ENCODE peak calls at places on chromosome 2, in seven cellular contexts. U is A549, N is choroid plexus epithelial cell, S is uterus, T is spleen, J is lower leg skin, E is upper lobe of left lung. V is an unnamed sample.

GRCh38 chr2:40230717-40231300 is 221.1 kb downstream of the SLC8A1 start:
- DNase-seq in U (no peak), S (no peak), J (no peak), T (no peak), E (no peak), N (peak), V (no peak)

GRCh38 chr2:149129433-149129832 is 90.9 kb downstream of the LYPD6B start:
- DNase-seq in T (no peak), U (no peak), N (no peak), J (no peak), S (no peak), E (no peak), V (no peak)

GRCh38 chr2:220876074-220876824 is 695.9 kb downstream of the EPHA4 start:
- DNase-seq in E (no peak), J (no peak), S (no peak), U (no peak), T (no peak), N (no peak), V (no peak)

GRCh38 chr2:101253013-101253712 is 477 bp downstream of the CNOT11 start:
- DNase-seq in S (no peak), E (peak), J (peak), U (peak), T (peak), N (peak), V (peak)

GRCh38 chr2:24107336-24107735 is 15.8 kb downstream of the PFN4 start:
- DNase-seq in T (no peak), U (no peak), S (no peak), J (no peak), E (no peak), N (no peak), V (no peak)

GRCh38 chr2:68089961-68090360 is 27.2 kb upstream of the C1D start:
- DNase-seq in U (no peak), J (no peak), E (no peak), N (no peak), S (no peak), T (no peak), V (no peak)

GRCh38 chr2:9797681-9798556 is 45.4 kb upstream of the TAF1B start:
- DNase-seq in U (no peak), N (no peak), S (no peak), E (peak), J (no peak), T (peak), V (no peak)

GRCh38 chr2:196233808-196234501 is 62.6 kb upstream of the STK17B start:
- DNase-seq in U (no peak), J (no peak), E (no peak), N (peak), T (no peak), S (no peak), V (no peak)

GRCh38 chr2:930935-931334 is 19.7 kb upstream of the SNTG2 start:
- DNase-seq in T (no peak), N (no peak), J (no peak), E (no peak), U (no peak), S (no peak), V (no peak)

GRCh38 chr2:207621640-207622039 is 3.6 kb downstream of the METTL21A start:
- DNase-seq in U (no peak), S (no peak), T (no peak), N (no peak), J (no peak), E (peak), V (no peak)

GRCh38 chr2:232457121-232458011 is 1.4 kb downstream of the ALPI start:
- DNase-seq in S (no peak), U (no peak), N (no peak), T (peak), J (peak), E (peak), V (peak)

GRCh38 chr2:120741514-120742448 is 6.1 kb downstream of the GLI2 start:
- DNase-seq in T (peak), U (no peak), N (no peak), J (peak), E (peak), S (no peak), V (no peak)

GRCh38 chr2:27122791-27123190 is 824 bp upstream of the ABHD1 start:
- DNase-seq in E (no peak), T (peak), N (no peak), U (no peak), S (no peak), J (no peak), V (no peak)

GRCh38 chr2:101253713-101254085 is 1.0 kb downstream of the CNOT11 start:
- DNase-seq in S (no peak), E (no peak), T (no peak), U (no peak), J (no peak), N (peak), V (no peak)

GRCh38 chr2:85995648-85996529 is 107.1 kb upstream of the ST3GAL5 start:
- DNase-seq in T (peak), J (peak), N (no peak), U (no peak), E (no peak), S (no peak), V (no peak)

GRCh38 chr2:13056259-13056843 is 339.6 kb downstream of the TRIB2 start:
- DNase-seq in J (no peak), T (no peak), N (peak), U (no peak), E (no peak), S (no peak), V (no peak)

GRCh38 chr2:109703076-109703475 is 88.9 kb downstream of the SOWAHC start:
- DNase-seq in N (peak), E (no peak), J (no peak), U (no peak), S (no peak), T (no peak), V (no peak)

GRCh38 chr2:8514748-8515389 is 167.0 kb upstream of the ID2 start:
- DNase-seq in J (no peak), N (no peak), S (no peak), T (no peak), U (no peak), E (no peak), V (peak)

GRCh38 chr2:23286765-23287155 is 98.2 kb upstream of the KLHL29 start:
- DNase-seq in T (no peak), S (peak), N (peak), U (no peak), E (peak), J (peak), V (no peak)

GRCh38 chr2:132589060-132589765 is 80.8 kb downstream of the LYPD1 start:
- DNase-seq in J (no peak), S (no peak), E (no peak), T (no peak), N (no peak), U (no peak), V (no peak)

GRCh38 chr2:27496357-27497287 is at the start of gene GCKR:
- DNase-seq in N (peak), E (no peak), U (peak), J (peak), T (no peak), S (no peak), V (no peak)

GRCh38 chr2:127569274-127570065 is 34.0 kb downstream of the MYO7B start:
- DNase-seq in E (no peak), S (no peak), U (peak), T (peak), N (peak), J (peak), V (no peak)

GRCh38 chr2:115910270-115910669 is 1467.8 kb downstream of the DPP10 start:
- DNase-seq in S (no peak), J (no peak), E (no peak), N (no peak), T (no peak), U (peak), V (no peak)

GRCh38 chr2:85785027-85785822 is 31.4 kb downstream of the ATOH8 start:
- DNase-seq in S (peak), U (no peak), N (peak), J (peak), E (peak), T (peak), V (peak)

GRCh38 chr2:231928901-231929725 is 2.9 kb upstream of the NPPC start:
- DNase-seq in E (no peak), T (peak), N (no peak), S (no peak), J (peak), U (no peak), V (no peak)

GRCh38 chr2:60045461-60045860 is 508.0 kb downstream of the BCL11A start:
- DNase-seq in S (no peak), E (no peak), T (no peak), U (no peak), J (no peak), N (no peak), V (no peak)

GRCh38 chr2:129690049-129690448 is 289.4 kb upstream of the RAB6C start:
- DNase-seq in J (no peak), N (no peak), S (no peak), E (no peak), T (no peak), U (no peak), V (no peak)

GRCh38 chr2:73920577-73921545 is 5.8 kb upstream of the DGUOK start:
- DNase-seq in U (peak), S (peak), J (no peak), T (peak), E (no peak), N (peak), V (peak)

GRCh38 chr2:211306929-211307328 is 750.5 kb downstream of the CPS1 start:
- DNase-seq in S (no peak), T (no peak), E (no peak), N (no peak), J (no peak), U (no peak), V (no peak)

GRCh38 chr2:190684941-190685340 is 36.1 kb downstream of the NAB1 start:
- DNase-seq in E (no peak), U (no peak), S (no peak), J (no peak), T (no peak), N (no peak), V (no peak)

GRCh38 chr2:234669001-234669400 is 172.1 kb upstream of the ARL4C start:
- DNase-seq in T (no peak), U (no peak), J (peak), N (no peak), S (no peak), E (no peak), V (no peak)

GRCh38 chr2:8604262-8604661 is 77.6 kb upstream of the ID2 start:
- DNase-seq in T (no peak), E (no peak), N (no peak), U (no peak), J (no peak), S (no peak), V (no peak)

GRCh38 chr2:47488870-47489584 is 86.1 kb downstream of the MSH2 start:
- DNase-seq in U (peak), N (peak), T (no peak), S (no peak), J (peak), E (no peak), V (no peak)

GRCh38 chr2:99810241-99810640 is 320.4 kb upstream of the REV1 start:
- DNase-seq in T (no peak), N (no peak), J (no peak), E (no peak), S (no peak), U (no peak), V (no peak)

GRCh38 chr2:168454737-168455691 is 1.1 kb upstream of the CERS6 start:
- DNase-seq in U (peak), S (no peak), N (no peak), E (no peak), T (no peak), J (no peak), V (no peak)
- H3K4me3 ChIP-seq in U (peak), S (peak), N (peak), E (peak), T (peak), J (no peak), V (peak)

DNA sequence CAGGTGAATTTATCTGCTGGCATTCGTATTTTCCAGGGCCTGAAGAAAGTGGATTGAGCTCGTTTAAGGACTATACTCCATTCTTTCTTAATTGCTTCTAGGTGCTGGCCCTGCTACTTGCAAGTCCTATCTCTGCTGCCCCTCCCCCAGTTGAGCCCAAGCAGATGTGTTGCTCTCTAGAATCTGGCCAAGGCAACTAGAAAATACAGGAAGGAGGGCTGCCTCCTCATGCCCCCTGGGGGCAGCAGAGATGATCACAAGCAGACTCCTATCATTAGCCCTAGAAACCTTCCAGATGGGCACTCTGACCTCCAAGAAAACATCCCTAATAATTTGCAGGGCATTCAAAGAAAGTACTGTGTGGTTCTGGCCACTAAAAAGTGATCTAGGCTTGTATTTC is 72.5 kb upstream of the CYP26B1 start:
- DNase-seq in N (peak), J (no peak), T (no peak), E (no peak), U (peak), S (no peak), V (no peak)
- TF ChIP-seq CTCF in N (peak), J (no peak), T (no peak), E (no peak), U (peak), S (no peak), V (no peak)

GRCh38 chr2:75276093-75277055 is 77.1 kb upstream of the TACR1 start:
- DNase-seq in N (peak), J (no peak), T (no peak), S (no peak), U (peak), E (no peak), V (no peak)
- H3K4me3 ChIP-seq in N (peak), J (no peak), T (no peak), S (no peak), U (no peak), E (no peak), V (no peak)

GRCh38 chr2:216765810-216766259 is 70.5 kb upstream of the IGFBP5 start:
- DNase-seq in T (peak), E (peak), J (no peak), S (no peak), N (no peak), U (no peak), V (no peak)
- TF ChIP-seq CTCF in T (peak), E (no peak), J (no peak), S (no peak), N (no peak), U (no peak), V (no peak)

DNA sequence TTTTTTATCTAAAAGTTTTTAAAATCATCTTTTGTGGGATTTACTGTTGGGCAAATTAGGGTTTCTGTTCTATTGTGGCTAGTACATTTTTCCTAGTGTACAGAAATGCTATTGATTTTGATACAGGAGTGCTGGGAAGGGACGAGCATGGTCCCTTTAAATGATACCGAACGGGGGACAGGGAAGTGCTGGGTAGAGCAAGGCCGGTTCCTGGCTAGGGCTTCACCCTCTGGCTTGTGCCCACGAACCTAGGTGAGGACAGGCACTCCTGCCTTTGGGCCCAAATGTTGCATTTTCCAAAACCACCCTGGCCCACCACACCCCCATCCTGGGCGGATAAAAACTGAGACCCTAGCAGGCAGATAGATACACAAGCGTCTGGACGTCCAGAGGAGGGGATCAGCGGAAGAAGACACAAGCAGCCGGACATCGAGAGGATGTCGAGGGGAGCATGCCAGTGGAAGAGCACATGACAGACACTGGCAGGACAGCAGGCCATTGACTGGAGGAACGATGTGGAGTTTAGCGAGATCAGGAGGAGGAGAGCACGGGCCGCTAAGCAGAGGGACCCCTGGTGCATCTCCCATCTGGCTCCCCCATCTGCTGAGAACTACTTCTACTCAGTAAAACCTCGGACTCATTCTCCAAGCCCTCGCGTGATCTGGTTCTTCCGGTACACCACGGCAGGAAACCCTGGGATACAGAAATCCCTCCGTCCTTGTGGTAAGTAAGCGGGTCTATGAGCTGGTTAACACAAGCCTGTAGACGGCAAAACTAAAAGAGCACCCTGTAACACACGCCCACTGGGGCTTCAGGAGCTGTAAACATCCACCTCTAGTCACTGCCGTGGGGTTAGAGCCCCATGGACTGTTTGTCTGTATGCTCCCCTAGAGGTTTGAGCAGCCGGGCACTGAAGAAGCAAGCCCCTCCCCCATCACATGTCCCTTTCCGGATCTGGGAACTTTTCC is 13.5 kb upstream of the CALCRL start:
- DNase-seq in S (peak), J (no peak), U (no peak), E (no peak), T (no peak), N (peak), V (peak)
- H3K4me3 ChIP-seq in S (no peak), J (no peak), U (no peak), E (no peak), T (no peak), N (peak), V (peak)

GRCh38 chr2:240139011-240139441 is 1.4 kb downstream of the OTOS start:
- DNase-seq in T (peak), U (no peak), E (no peak), N (no peak), J (peak), S (peak), V (peak)

GRCh38 chr2:240136671-240137292 is 677 bp upstream of the COPS9 start:
- DNase-seq in J (peak), T (no peak), U (no peak), E (peak), N (no peak), S (no peak), V (no peak)

GRCh38 chr2:240137596-240138274 is 1.6 kb upstream of the COPS9 start:
- DNase-seq in S (peak), J (peak), E (peak), N (no peak), T (peak), U (no peak), V (no peak)

GRCh38 chr2:240139666-240140393 is 628 bp downstream of the OTOS start:
- DNase-seq in J (peak), S (no peak), T (peak), U (no peak), E (no peak), N (no peak), V (peak)

DNA sequence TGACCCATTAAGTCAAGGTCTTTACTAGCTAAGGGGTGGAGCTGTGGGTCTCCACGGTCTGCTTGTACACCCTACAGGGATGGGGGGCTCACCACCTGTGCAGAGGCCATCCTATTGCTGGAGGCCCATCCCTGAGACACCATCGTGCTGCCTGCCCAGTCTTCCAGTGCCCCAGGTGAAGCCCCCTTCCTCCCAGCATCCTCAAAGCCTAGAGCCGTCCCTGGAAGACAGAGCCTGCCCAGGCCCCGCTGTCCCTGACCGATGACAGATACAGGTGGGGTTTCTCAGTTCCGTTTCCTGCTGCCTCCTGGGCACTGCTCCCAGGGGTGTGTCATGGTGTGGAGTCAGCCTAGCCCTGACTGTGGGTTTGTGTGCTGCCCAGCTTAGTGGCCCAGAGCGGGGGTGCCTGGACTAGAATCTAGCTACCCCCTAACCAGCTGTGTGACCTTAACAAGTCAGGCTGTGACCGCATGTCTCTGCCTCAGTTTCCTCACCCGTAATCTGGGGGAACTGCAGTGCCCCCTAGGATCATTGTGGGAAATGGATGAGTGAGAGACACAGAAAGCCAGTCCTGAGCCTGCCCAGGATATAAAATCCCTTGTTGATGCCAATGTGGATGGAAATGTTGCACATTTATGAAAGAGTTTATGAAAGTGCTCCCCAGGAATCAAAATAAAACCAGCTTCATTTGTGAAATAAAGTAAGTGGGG is 2.0 kb downstream of the OTOS start:
- DNase-seq in T (peak), U (no peak), N (no peak), J (peak), E (no peak), S (peak), V (peak)
- TF ChIP-seq CTCF in T (no peak), U (no peak), N (no peak), J (no peak), E (no peak), S (no peak), V (no peak)

GRCh38 chr2:181902625-181903024 is 11.1 kb downstream of the ITPRID2 start:
- DNase-seq in N (no peak), U (no peak), T (no peak), E (no peak), S (no peak), J (no peak), V (no peak)
- H3K4me3 ChIP-seq in N (no peak), U (no peak), T (no peak), E (no peak), S (no peak), J (no peak), V (no peak)

GRCh38 chr2:7029291-7030059 is 112.3 kb downstream of the RNF144A start:
- DNase-seq in J (no peak), T (no peak), E (no peak), S (no peak), U (no peak), N (peak), V (no peak)
- TF ChIP-seq CTCF in J (no peak), T (peak), E (no peak), S (no peak), U (no peak), N (peak), V (no peak)

GRCh38 chr2:10883880-10884529 is 27.7 kb upstream of the KCNF1 start:
- DNase-seq in N (no peak), J (peak), S (no peak), T (no peak), E (no peak), U (no peak), V (no peak)
- H3K4me3 ChIP-seq in N (no peak), J (no peak), S (no peak), T (no peak), E (no peak), U (no peak), V (no peak)